ENCODE peak calls at places on chromosomes 7 and 10, in six cellular contexts. D is lower lobe of right lung, G is ureter, N is T-helper 17 cell, U is neural crest cell, Z is brain microvascular endothelial cell. L is an unnamed sample.

GRCh38 chr10:44828515-44829142 is 82.5 kb upstream of the TMEM72 start:
- DNase-seq in D (no peak), G (no peak), N (no peak), U (no peak), Z (no peak), L (no peak)

GRCh38 chr7:3042861-3043489 is 692 bp downstream of the CARD11 start:
- DNase-seq in D (no peak), G (peak), N (peak), U (no peak), Z (no peak), L (no peak)

GRCh38 chr7:41886906-41887311 is 184.0 kb upstream of the INHBA start:
- DNase-seq in D (no peak), G (peak), N (no peak), U (no peak), Z (peak), L (no peak)

GRCh38 chr7:98669417-98670015 is 52.4 kb downstream of the NPTX2 start:
- DNase-seq in D (no peak), G (no peak), N (no peak), U (no peak), Z (no peak), L (no peak)

GRCh38 chr10:77116904-77117303 is 520.7 kb downstream of the KCNMA1 start:
- DNase-seq in D (no peak), G (no peak), N (no peak), U (no peak), Z (no peak), L (no peak)

GRCh38 chr10:75254739-75255138 is 19.0 kb upstream of the COMTD1 start:
- DNase-seq in D (no peak), G (no peak), N (no peak), U (no peak), Z (no peak), L (no peak)

GRCh38 chr7:154928136-154929005 is 74.6 kb downstream of the PAXIP1 start:
- DNase-seq in D (no peak), G (no peak), N (no peak), U (no peak), Z (peak), L (no peak)

GRCh38 chr10:6171891-6172354 is 30.8 kb upstream of the PFKFB3 start:
- DNase-seq in D (no peak), G (no peak), N (no peak), U (no peak), Z (peak), L (peak)

GRCh38 chr7:142739927-142740492 is 9.3 kb upstream of the PRSS1 start:
- DNase-seq in D (no peak), G (no peak), N (no peak), U (no peak), Z (no peak), L (no peak)

GRCh38 chr7:39951156-39951942 is 1.3 kb downstream of the CDK13 start:
- DNase-seq in D (peak), G (peak), N (peak), U (peak), Z (peak), L (peak)

GRCh38 chr10:58545427-58545826 is 32.8 kb downstream of the BICC1 start:
- DNase-seq in D (no peak), G (no peak), N (no peak), U (no peak), Z (no peak), L (no peak)

GRCh38 chr7:29007127-29007526 is 49.0 kb upstream of the TRIL start:
- DNase-seq in D (no peak), G (no peak), N (no peak), U (no peak), Z (no peak), L (no peak)

GRCh38 chr10:85235258-85235657 is 906.9 kb downstream of the CCSER2 start:
- DNase-seq in D (no peak), G (no peak), N (no peak), U (no peak), Z (no peak), L (no peak)

GRCh38 chr7:128398016-128398840 is 11.6 kb downstream of the IMPDH1 start:
- DNase-seq in D (no peak), G (no peak), N (no peak), U (peak), Z (peak), L (no peak)

GRCh38 chr10:21733710-21734109 is 199.7 kb downstream of the MLLT10 start:
- DNase-seq in D (no peak), G (no peak), N (no peak), U (no peak), Z (no peak), L (no peak)

GRCh38 chr10:52378124-52378523 is 64.0 kb downstream of the DKK1 start:
- DNase-seq in D (no peak), G (no peak), N (no peak), U (no peak), Z (no peak), L (no peak)

L was measured in CD14-positive monocyte.